ENCODE peak calls at places on chromosome 2, in nine cellular contexts. U, L, J, C, P, N, V, E and D are unnamed samples.
A peak's percentile ranks its signal among the peaks of the same experiment; 100 is the strongest.

GRCh38 chr2:29117636-29118303 is 2.6 kb downstream of the CLIP4 start:
- DNase-seq in U (peak; percentile 83), L (no peak), J (peak; percentile 77), C (no peak), P (peak; percentile 68), N (no peak), V (peak; percentile 84), E (no peak), D (no peak)

GRCh38 chr2:144244938-144245337 is 275.0 kb downstream of the ZEB2 start:
- DNase-seq in U (no peak), L (no peak), J (no peak), C (no peak), P (no peak), N (no peak), V (no peak), E (no peak), D (no peak)

GRCh38 chr2:122329266-122329665 is 573.8 kb downstream of the TSN start:
- DNase-seq in U (no peak), L (no peak), J (no peak), C (no peak), P (no peak), N (no peak), V (peak; percentile 11), E (no peak), D (no peak)

GRCh38 chr2:32264422-32265149 is at the start of gene NLRC4:
- DNase-seq in U (no peak), L (no peak), J (no peak), C (no peak), P (no peak), N (no peak), V (no peak), E (no peak), D (no peak)

GRCh38 chr2:88919087-88919738 is 227.7 kb downstream of the RPIA start:
- DNase-seq in U (no peak), L (no peak), J (peak; percentile 2), C (no peak), P (peak; percentile 34), N (no peak), V (peak; percentile 57), E (no peak), D (no peak)

GRCh38 chr2:1594281-1595171 is 149.8 kb downstream of the PXDN start:
- DNase-seq in U (no peak), L (no peak), J (peak; percentile 36), C (peak; percentile 59), P (no peak), N (no peak), V (no peak), E (no peak), D (peak; percentile 52)

GRCh38 chr2:109352898-109353689 is 224.1 kb downstream of the SH3RF3 start:
- DNase-seq in U (no peak), L (peak; percentile 40), J (no peak), C (no peak), P (no peak), N (no peak), V (no peak), E (no peak), D (peak; percentile 56)

GRCh38 chr2:177285892-177286715 is 21.6 kb upstream of the NFE2L2 start:
- DNase-seq in U (peak; percentile 55), L (no peak), J (no peak), C (no peak), P (no peak), N (no peak), V (no peak), E (no peak), D (no peak)

GRCh38 chr2:202653890-202654289 is 19.1 kb downstream of the FAM117B start:
- DNase-seq in U (no peak), L (no peak), J (no peak), C (no peak), P (no peak), N (no peak), V (no peak), E (no peak), D (no peak)

GRCh38 chr2:23009545-23010149 is 375.3 kb upstream of the KLHL29 start:
- DNase-seq in U (no peak), L (no peak), J (peak; percentile 1), C (no peak), P (peak; percentile 30), N (peak; percentile 55), V (peak; percentile 34), E (peak; percentile 10), D (no peak)

GRCh38 chr2:223600056-223600455 is 2.1 kb downstream of the SCG2 start:
- DNase-seq in U (no peak), L (no peak), J (no peak), C (no peak), P (peak; percentile 28), N (no peak), V (peak; percentile 29), E (no peak), D (no peak)

GRCh38 chr2:73561422-73561821 is 80.8 kb downstream of the NAT8 start:
- DNase-seq in U (no peak), L (no peak), J (peak; percentile 4), C (no peak), P (peak; percentile 13), N (no peak), V (peak; percentile 5), E (no peak), D (no peak)

GRCh38 chr2:133839677-133840076 is 271.4 kb upstream of the NCKAP5 start:
- DNase-seq in U (no peak), L (no peak), J (no peak), C (no peak), P (no peak), N (no peak), V (no peak), E (no peak), D (no peak)

GRCh38 chr2:176093145-176093888 is 796 bp downstream of the HOXD13 start:
- DNase-seq in U (no peak), L (peak; percentile 66), J (no peak), C (no peak), P (no peak), N (no peak), V (no peak), E (no peak), D (no peak)
- H3K4me3 ChIP-seq in U (no peak overlapping the region), L (peak overlapping the region; percentile 37), J (no peak overlapping the region), C (peak overlapping the region; percentile 29), P (no peak overlapping the region), N (no peak overlapping the region), V (no peak overlapping the region), E (peak overlapping the region; percentile 43), D (peak overlapping the region; percentile 65)

GRCh38 chr2:188294547-188294946 is 2.9 kb downstream of the GULP1 start:
- DNase-seq in U (no peak), L (no peak), J (peak; percentile 32), C (no peak), P (peak; percentile 24), N (no peak), V (peak; percentile 35), E (no peak), D (no peak)

GRCh38 chr2:188291617-188292445 is at the start of gene GULP1:
- DNase-seq in U (peak; percentile 72), L (peak; percentile 90), J (peak; percentile 84), C (peak; percentile 77), P (peak; percentile 75), N (peak; percentile 72), V (peak; percentile 80), E (peak; percentile 70), D (peak; percentile 87)

GRCh38 chr2:188293601-188294482 is 2.2 kb downstream of the GULP1 start:
- DNase-seq in U (peak; percentile 53), L (peak; percentile 83), J (peak; percentile 80), C (no peak), P (peak; percentile 78), N (peak; percentile 72), V (peak; percentile 64), E (peak; percentile 81), D (peak; percentile 76)

GRCh38 chr2:188291142-188291616 is 495 bp upstream of the GULP1 start:
- DNase-seq in U (no peak), L (no peak), J (peak; percentile 50), C (no peak), P (peak; percentile 41), N (no peak), V (peak; percentile 43), E (no peak), D (no peak)

DNA sequence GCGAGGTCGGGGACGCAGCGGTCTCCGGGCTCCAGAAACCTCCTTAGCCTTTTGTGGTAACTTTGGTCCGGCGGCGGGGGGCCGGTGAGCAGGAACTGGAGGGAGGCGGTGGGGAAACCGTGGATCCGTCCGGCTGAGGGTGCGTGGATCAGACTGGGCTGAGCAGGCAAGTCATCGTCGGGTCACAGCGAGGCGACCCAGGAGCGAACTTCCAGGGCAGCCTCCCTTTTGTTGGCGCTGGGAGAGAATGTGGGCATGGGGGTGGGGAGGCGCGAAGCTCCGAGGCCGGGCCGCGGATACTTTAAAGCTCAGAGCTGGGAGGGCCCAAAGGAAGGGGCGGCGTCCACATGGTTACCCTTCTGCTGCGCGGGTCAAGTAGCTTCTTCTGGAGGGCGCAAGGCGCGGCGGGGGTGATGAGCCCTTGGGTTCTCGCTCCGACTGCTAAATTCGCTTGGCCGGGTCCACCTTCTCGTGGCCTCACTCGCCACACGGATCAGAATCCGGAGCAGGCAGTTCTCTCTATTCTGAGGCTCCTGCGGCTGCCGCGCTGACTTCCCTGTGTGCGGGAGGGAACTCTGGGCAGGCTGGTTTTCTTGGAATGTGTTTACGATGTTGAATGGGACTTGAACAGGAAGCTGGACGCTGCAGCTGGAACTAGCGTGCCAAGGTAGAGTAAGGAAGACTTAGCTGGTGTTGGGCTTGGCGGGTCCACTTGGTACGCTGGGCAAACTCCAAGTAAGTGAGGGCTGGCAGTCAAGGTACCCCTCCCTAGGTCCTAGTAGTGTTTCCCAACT is 969 bp downstream of the GULP1 start:
- DNase-seq in U (peak; percentile 78), L (peak; percentile 86), J (peak; percentile 83), C (peak; percentile 71), P (peak; percentile 86), N (peak; percentile 50), V (peak; percentile 84), E (peak; percentile 94), D (peak; percentile 88)
- H3K4me3 ChIP-seq in U (peak overlapping the region; percentile 75), L (peak overlapping the region; percentile 65), J (peak overlapping the region; percentile 88), C (peak overlapping the region; percentile 44), P (peak overlapping the region; percentile 77), N (peak overlapping the region; percentile 72), V (peak overlapping the region; percentile 70), E (peak overlapping the region; percentile 74), D (peak overlapping the region; percentile 93)

DNA sequence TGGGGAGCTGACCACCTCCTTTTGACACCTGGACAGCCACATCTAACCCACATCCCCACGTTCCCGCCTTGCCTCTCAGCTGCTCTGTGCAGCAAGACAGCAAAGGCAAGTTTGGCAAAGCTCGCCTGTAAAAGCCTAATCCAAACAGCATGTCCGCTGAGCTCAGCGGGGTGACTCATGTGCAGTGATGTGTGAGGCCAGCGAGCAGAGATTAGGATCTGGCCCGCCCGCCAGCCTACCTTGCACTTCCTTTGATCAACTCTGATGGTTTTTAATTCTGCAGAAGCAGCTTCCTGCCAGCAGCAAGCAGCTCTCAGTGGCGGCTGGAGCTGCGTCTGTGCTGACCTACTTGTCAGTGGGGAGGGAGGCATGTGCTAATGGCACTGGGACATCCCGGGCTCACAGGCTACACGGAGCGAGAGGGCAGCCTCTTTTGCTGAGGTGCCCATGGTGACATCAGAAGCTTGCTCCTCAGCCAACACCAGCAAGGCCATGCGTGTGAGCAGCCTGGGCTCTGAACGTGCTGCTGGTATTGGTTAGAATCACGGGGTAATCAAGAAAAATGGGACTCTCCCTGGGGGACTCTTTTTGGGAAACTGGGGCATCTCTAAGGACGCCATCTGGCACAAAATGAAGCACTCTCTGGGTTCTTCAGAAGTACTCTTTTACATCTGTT is 36.0 kb upstream of the EML4 start:
- DNase-seq in U (peak; percentile 93), L (peak; percentile 89), J (peak; percentile 98), C (peak; percentile 95), P (peak; percentile 98), N (peak; percentile 62), V (peak; percentile 91), E (peak; percentile 94), D (peak; percentile 88)
- H3K4me3 ChIP-seq in U (no peak overlapping the region), L (peak overlapping the region; percentile 26), J (no peak overlapping the region), C (no peak overlapping the region), P (peak overlapping the region; percentile 0), N (peak overlapping the region; percentile 40), V (peak overlapping the region; percentile 16), E (no peak overlapping the region), D (peak overlapping the region; percentile 54)

GRCh38 chr2:235500761-235501662 is 7.2 kb downstream of the AGAP1 start:
- DNase-seq in U (peak; percentile 37), L (no peak), J (peak; percentile 67), C (no peak), P (peak; percentile 71), N (no peak), V (peak; percentile 68), E (no peak), D (no peak)
- H3K4me3 ChIP-seq in U (no peak overlapping the region), L (no peak overlapping the region), J (no peak overlapping the region), C (no peak overlapping the region), P (no peak overlapping the region), N (peak overlapping the region; percentile 12), V (peak overlapping the region; percentile 33), E (no peak overlapping the region), D (no peak overlapping the region)